ENCODE peak calls at places on chromosomes 12 and 14, in seven cellular contexts. G is H1, M is neuronal stem cell, I is IMR-90, X is mesendoderm, C is trophoblast cell, L is mesenchymal stem cell. O is an unnamed sample.

GRCh38 chr14:50573862-50574261 is 13.9 kb downstream of the ATL1 start:
- DNase-seq in M (no peak), X (no peak), C (no peak), L (no peak), I (no peak), G (no peak), O (no peak)

GRCh38 chr12:42732908-42733411 is 143.4 kb upstream of the PRICKLE1 start:
- DNase-seq in C (no peak), I (no peak), G (no peak), X (no peak), L (no peak), M (no peak), O (no peak)

GRCh38 chr12:57093412-57094193 is 4.7 kb downstream of the NAB2 start:
- DNase-seq in M (peak), C (peak), I (peak), G (no peak), L (peak), X (peak), O (peak)

GRCh38 chr12:7439579-7440505 is 4.1 kb downstream of the CD163L1 start:
- DNase-seq in C (peak), L (peak), I (peak), M (peak), X (peak), G (peak), O (peak)

GRCh38 chr12:71216725-71217579 is 59.2 kb upstream of the TSPAN8 start:
- DNase-seq in X (peak), G (no peak), M (peak), L (peak), I (peak), C (peak), O (peak)

GRCh38 chr14:64410084-64410774 is 22.1 kb downstream of the MTHFD1 start:
- DNase-seq in G (no peak), C (peak), I (peak), L (peak), M (no peak), X (peak), O (peak)

GRCh38 chr14:91947196-91948184 is at the start of gene FBLN5:
- DNase-seq in I (peak), L (peak), C (peak), G (peak), X (peak), M (peak), O (peak)

GRCh38 chr14:34713681-34714319 is 593 bp downstream of the CFL2 start:
- DNase-seq in I (peak), M (peak), L (peak), G (no peak), X (peak), C (peak), O (no peak)

GRCh38 chr12:11765817-11766794 is 116.6 kb downstream of the ETV6 start:
- DNase-seq in G (no peak), I (peak), L (peak), M (no peak), X (peak), C (peak), O (no peak)

GRCh38 chr12:115354007-115354452 is 670.1 kb upstream of the TBX3 start:
- DNase-seq in G (no peak), I (peak), M (no peak), X (no peak), L (peak), C (peak), O (no peak)

GRCh38 chr12:57111046-57111698 is at the start of gene STAT6:
- DNase-seq in I (peak), M (no peak), G (no peak), X (peak), C (peak), L (peak), O (peak)

GRCh38 chr14:95516554-95517209 is at the start of gene SYNE3:
- DNase-seq in C (peak), M (no peak), I (no peak), X (no peak), G (no peak), L (no peak), O (no peak)

GRCh38 chr14:57182760-57183503 is 85.8 kb downstream of the EXOC5 start:
- DNase-seq in I (peak), M (peak), X (peak), G (no peak), L (peak), C (peak), O (peak)

GRCh38 chr12:2823483-2823882 is 11.0 kb downstream of the ITFG2 start:
- DNase-seq in I (no peak), L (no peak), G (no peak), C (no peak), M (no peak), X (no peak), O (no peak)

GRCh38 chr12:57816855-57817151 is 1.7 kb downstream of the AVIL start:
- DNase-seq in C (no peak), L (no peak), M (no peak), I (no peak), G (no peak), X (no peak), O (no peak)

GRCh38 chr14:21978184-21978998 is 304.8 kb upstream of the OR4E1 start:
- DNase-seq in I (peak), L (peak), G (no peak), M (peak), C (peak), X (peak), O (peak)

GRCh38 chr12:26636710-26637328 is 196.2 kb downstream of the ITPR2 start:
- DNase-seq in M (no peak), C (no peak), I (peak), L (peak), X (peak), G (no peak), O (no peak)

GRCh38 chr14:39988939-39989338 is 556.7 kb upstream of the FBXO33 start:
- DNase-seq in G (no peak), I (no peak), M (peak), C (peak), X (peak), L (peak), O (no peak)

GRCh38 chr14:55481769-55482168 is 41.4 kb upstream of the TBPL2 start:
- DNase-seq in X (no peak), M (no peak), C (no peak), G (no peak), L (no peak), I (no peak), O (no peak)

GRCh38 chr12:110579239-110579888 is 3.8 kb downstream of the PPTC7 start:
- DNase-seq in L (no peak), M (no peak), C (peak), G (no peak), I (no peak), X (no peak), O (no peak)

GRCh38 chr14:69612014-69612758 is 790 bp downstream of the SUSD6 start:
- DNase-seq in G (no peak), M (peak), C (peak), L (peak), I (peak), X (peak), O (no peak)

GRCh38 chr14:69317780-69318179 is 57.8 kb downstream of the GALNT16 start:
- DNase-seq in M (no peak), G (no peak), X (no peak), I (no peak), L (no peak), C (no peak), O (no peak)

GRCh38 chr14:50675597-50675996 is 7.5 kb upstream of the SAV1 start:
- DNase-seq in M (no peak), X (peak), L (no peak), G (no peak), C (peak), I (peak), O (no peak)

GRCh38 chr12:66662179-66662578 is 16.7 kb downstream of the GRIP1 start:
- DNase-seq in X (no peak), G (no peak), I (no peak), M (no peak), C (peak), L (no peak), O (no peak)
- H3K4ac ChIP-seq in X (no peak), G (no peak), I (no peak), M (no peak), C (no peak), L (no peak), O (no peak)

GRCh38 chr12:30792085-30792484 is 37.3 kb upstream of the CAPRIN2 start:
- DNase-seq in M (no peak), X (no peak), G (no peak), C (no peak), I (no peak), L (no peak), O (no peak)

GRCh38 chr12:30794020-30794419 is 39.3 kb upstream of the CAPRIN2 start:
- DNase-seq in C (no peak), I (no peak), M (no peak), G (no peak), X (peak), L (no peak), O (no peak)

GRCh38 chr12:30795410-30795659 is 40.6 kb upstream of the CAPRIN2 start:
- DNase-seq in I (no peak), G (no peak), X (no peak), M (peak), C (no peak), L (no peak), O (no peak)

GRCh38 chr12:30794591-30795409 is 40.0 kb upstream of the CAPRIN2 start:
- DNase-seq in M (peak), I (peak), L (peak), X (peak), G (peak), C (no peak), O (peak)

GRCh38 chr12:30792648-30793499 is 38.1 kb upstream of the CAPRIN2 start:
- DNase-seq in C (no peak), X (peak), G (no peak), I (peak), M (no peak), L (peak), O (no peak)
- H3K4ac ChIP-seq in C (no peak), X (no peak), G (peak), I (peak), M (no peak), L (no peak), O (no peak)

DNA sequence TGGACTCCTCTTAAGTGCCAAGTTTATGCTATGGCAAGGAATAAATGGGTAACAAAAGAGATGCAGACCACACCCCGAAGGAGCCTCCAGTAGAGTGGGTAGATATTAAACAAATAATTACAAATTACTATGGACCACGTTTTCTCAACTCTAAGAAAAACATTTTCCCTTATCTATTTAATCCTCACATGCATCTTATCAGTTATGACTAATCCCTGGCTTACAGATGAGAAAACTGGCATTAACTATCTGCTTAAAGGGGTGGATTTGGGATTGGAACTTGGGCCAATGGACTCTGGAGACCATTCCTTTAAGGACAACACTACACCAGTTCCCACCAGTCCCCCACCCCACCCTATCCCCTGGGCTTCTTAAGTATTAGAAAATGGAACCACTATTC is 26.3 kb downstream of the PPM1H start:
- DNase-seq in L (no peak), M (no peak), G (no peak), X (no peak), C (no peak), I (no peak), O (no peak)
- H3K4ac ChIP-seq in L (no peak), M (no peak), G (no peak), X (peak), C (no peak), I (no peak), O (no peak)

GRCh38 chr14:99840265-99840664 is 47.1 kb downstream of the EML1 start:
- DNase-seq in X (no peak), G (no peak), M (no peak), C (no peak), I (no peak), L (no peak), O (no peak)
- H3K4ac ChIP-seq in X (no peak), G (no peak), M (no peak), C (no peak), I (no peak), L (no peak), O (no peak)

GRCh38 chr12:132275110-132275531 is 54.3 kb downstream of the GALNT9 start:
- DNase-seq in X (peak), C (no peak), G (no peak), L (no peak), M (peak), I (peak), O (peak)
- H3K4ac ChIP-seq in X (no peak), C (no peak), G (no peak), L (no peak), M (no peak), I (no peak), O (no peak)

DNA sequence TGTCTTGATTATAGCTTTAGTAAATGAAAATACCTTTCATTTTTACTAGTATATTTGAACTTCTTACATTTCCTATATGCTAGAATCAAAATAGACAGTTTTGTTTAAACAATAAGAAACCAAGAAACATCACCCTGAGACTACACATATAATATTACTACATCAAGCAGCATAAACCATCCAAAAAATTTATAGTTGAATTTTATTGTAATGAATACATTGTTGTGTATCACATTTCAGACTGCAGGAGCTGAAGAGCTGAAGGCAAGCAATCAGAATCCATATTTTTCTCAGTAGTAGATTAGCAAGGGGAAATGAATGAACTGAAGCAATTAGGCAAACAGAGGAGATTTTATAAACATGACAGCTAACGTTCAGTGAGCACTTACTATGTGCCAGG is 379.2 kb downstream of the BTG1 start:
- DNase-seq in C (no peak), I (no peak), L (no peak), G (no peak), M (no peak), X (no peak), O (no peak)
- H3K4ac ChIP-seq in C (no peak), I (no peak), L (no peak), G (no peak), M (no peak), X (no peak), O (no peak)

DNA sequence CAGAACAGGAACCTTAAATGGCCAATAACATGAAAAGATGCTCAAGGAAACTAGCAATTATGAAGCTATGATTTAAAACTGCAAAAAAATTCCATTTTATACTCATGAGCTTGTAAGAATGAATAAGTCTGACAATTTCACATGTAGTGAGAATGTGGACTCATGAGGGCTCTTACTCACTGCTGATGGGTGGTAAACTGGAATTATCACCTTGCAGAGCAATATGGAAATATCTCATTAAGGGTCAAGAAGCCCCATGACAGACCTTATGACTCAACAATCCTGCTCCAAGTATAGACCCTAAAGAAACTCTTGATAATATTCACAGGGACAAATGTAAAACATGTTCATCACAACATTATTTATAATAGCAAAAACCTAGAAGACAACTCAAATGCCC is 23.5 kb upstream of the SMAGP start:
- DNase-seq in G (no peak), L (no peak), X (no peak), C (no peak), I (peak), M (no peak), O (no peak)
- H3K4ac ChIP-seq in G (no peak), L (no peak), X (no peak), C (no peak), I (no peak), M (no peak), O (no peak)

GRCh38 chr14:51996148-51996746 is 6.9 kb downstream of the RTRAF start:
- DNase-seq in X (peak), G (no peak), L (peak), C (peak), M (no peak), I (peak), O (no peak)
- H3K4ac ChIP-seq in X (no peak), G (no peak), L (no peak), C (no peak), M (no peak), I (no peak), O (no peak)

GRCh38 chr12:52870361-52871290 is 21.8 kb upstream of the KRT78 start:
- DNase-seq in M (peak), X (peak), G (no peak), C (peak), I (peak), L (peak), O (peak)
- H3K4ac ChIP-seq in M (no peak), X (no peak), G (no peak), C (peak), I (peak), L (no peak), O (no peak)

DNA sequence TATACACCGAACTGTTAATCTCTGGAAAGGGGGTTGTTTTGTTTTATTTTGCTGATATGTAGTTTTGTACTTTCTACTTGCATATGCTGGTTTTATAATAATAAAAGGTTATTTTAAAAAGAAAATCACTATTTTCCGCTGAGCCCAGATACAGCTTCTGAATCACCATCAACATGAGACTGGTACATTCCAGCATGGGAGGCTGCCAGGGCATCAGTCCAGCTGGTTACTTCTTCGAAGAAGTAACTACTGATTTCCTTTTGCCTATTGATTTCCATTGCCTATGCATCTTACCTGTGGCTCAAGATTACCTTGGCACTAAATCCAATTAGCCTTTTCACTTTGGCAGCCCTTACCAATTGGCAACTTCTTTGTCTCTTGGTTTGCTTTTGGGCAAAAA is 11.7 kb upstream of the OSBPL8 start:
- DNase-seq in C (no peak), L (no peak), M (no peak), I (peak), X (no peak), G (no peak), O (no peak)
- H3K4ac ChIP-seq in C (no peak), L (no peak), M (no peak), I (no peak), X (no peak), G (no peak), O (no peak)